ENCODE peak calls at places on chromosome 9, in nine cellular contexts. C is lower lobe of right lung, I is RWPE2, N is transverse colon, Y is AG04450, L is dorsolateral prefrontal cortex, J is HepG2, Z is fibroblast of mammary gland, S is uterus. A is an unnamed sample.

GRCh38 chr9:127574089-127574921 is 37.8 kb upstream of the STXBP1 start:
- DNase-seq in S (no peak), N (peak; percentile 78), C (peak; percentile 73), Z (peak; percentile 51), L (no peak), Y (no peak), I (peak; percentile 83), J (no peak), A (peak; percentile 90)

GRCh38 chr9:126471084-126471611 is 142.6 kb upstream of the LMX1B start:
- DNase-seq in Y (no peak), Z (peak; percentile 10), N (peak; percentile 77), C (peak; percentile 87), I (no peak), S (no peak), J (no peak), L (no peak), A (no peak)

GRCh38 chr9:83140061-83140460 is 77.1 kb upstream of the RASEF start:
- DNase-seq in Z (no peak), C (no peak), J (no peak), Y (no peak), I (no peak), S (no peak), N (no peak), L (no peak), A (peak; percentile 6)

GRCh38 chr9:110672873-110673508 is 4.4 kb downstream of the MUSK start:
- DNase-seq in Y (no peak), J (no peak), C (no peak), I (no peak), L (no peak), S (no peak), Z (no peak), N (no peak), A (no peak)

GRCh38 chr9:127917603-127918002 is 762 bp upstream of the ST6GALNAC4 start:
- DNase-seq in L (no peak), C (peak; percentile 60), I (no peak), Z (no peak), S (no peak), N (peak; percentile 40), J (no peak), Y (no peak), A (no peak)

GRCh38 chr9:131631254-131631653 is 85.9 kb downstream of the PRRT1B start:
- DNase-seq in L (no peak), Y (no peak), C (no peak), Z (no peak), S (no peak), I (no peak), J (no peak), N (no peak), A (no peak)

GRCh38 chr9:30382271-30382670 is 2002.2 kb upstream of the ACO1 start:
- DNase-seq in Y (no peak), C (no peak), N (no peak), L (no peak), S (no peak), Z (peak; percentile 0), J (no peak), I (no peak), A (peak; percentile 57)

GRCh38 chr9:97388721-97389238 is 23.1 kb upstream of the TDRD7 start:
- DNase-seq in C (no peak), S (no peak), Z (no peak), I (no peak), N (no peak), Y (no peak), L (no peak), J (no peak), A (no peak)

GRCh38 chr9:129242971-129243561 is 65.0 kb upstream of the IER5L start:
- DNase-seq in N (no peak), I (peak; percentile 46), C (peak; percentile 36), S (peak; percentile 65), L (no peak), J (no peak), Z (peak; percentile 83), Y (no peak), A (no peak)

GRCh38 chr9:114499528-114499927 is 5.7 kb downstream of the WHRN start:
- DNase-seq in S (no peak), I (no peak), C (no peak), N (no peak), Y (no peak), J (no peak), Z (no peak), L (no peak), A (peak; percentile 23)

GRCh38 chr9:131310833-131311554 is 21.5 kb downstream of the PLPP7 start:
- DNase-seq in Y (no peak), J (no peak), N (peak; percentile 29), I (no peak), L (no peak), S (no peak), C (no peak), Z (no peak), A (no peak)

DNA sequence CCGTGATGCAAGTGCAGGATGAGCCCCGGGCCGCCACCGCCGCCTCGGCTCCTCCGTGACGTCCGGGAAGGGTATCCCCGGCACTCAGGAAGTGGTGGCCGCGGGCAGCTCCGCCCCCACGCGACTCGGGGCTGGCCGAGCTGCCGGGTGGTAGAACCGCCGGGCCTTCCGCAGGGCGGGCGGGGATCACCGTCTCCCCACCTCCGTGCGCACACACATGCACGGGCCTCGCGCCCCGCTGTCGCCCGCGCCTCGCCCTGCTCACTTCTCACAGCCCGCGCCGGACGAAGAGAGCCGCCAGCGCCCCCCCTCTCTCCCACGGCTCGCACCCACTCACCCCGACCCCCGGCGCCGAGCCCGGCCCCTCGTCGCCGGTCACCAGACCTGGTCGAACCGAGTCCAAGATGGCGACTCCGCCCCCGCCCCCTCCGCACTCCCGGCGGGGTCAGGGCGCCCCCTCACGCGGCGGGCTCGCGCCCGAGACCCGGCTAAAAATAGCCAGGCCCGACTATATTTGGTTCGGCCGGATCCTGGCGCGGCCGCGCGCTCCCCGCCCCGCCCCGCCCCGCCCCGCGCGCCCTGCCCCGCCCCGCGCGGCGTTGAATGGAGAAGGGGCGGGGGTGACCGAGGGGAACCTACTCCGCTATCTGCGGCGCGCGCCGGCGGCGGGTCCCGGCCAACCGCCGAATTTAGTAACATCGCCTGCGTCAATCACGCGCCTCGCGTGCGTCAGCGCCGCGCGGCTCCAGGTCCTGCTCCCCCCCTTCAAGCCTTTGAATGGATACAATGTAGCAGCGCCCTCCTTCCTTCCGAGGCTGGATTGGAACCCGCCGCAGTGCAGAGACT is 2.0 kb upstream of the NR4A3 start:
- DNase-seq in S (peak; percentile 94), N (peak; percentile 92), Y (peak; percentile 87), I (peak; percentile 92), Z (peak; percentile 95), L (peak; percentile 93), C (peak; percentile 95), J (peak; percentile 81), A (peak; percentile 89)
- TF ChIP-seq CTCF in S (no peak), N (no peak), Y (no peak), I (peak; percentile 37), Z (no peak), L (peak; percentile 42), C (no peak), J (peak; percentile 31), A (peak; percentile 10)

DNA sequence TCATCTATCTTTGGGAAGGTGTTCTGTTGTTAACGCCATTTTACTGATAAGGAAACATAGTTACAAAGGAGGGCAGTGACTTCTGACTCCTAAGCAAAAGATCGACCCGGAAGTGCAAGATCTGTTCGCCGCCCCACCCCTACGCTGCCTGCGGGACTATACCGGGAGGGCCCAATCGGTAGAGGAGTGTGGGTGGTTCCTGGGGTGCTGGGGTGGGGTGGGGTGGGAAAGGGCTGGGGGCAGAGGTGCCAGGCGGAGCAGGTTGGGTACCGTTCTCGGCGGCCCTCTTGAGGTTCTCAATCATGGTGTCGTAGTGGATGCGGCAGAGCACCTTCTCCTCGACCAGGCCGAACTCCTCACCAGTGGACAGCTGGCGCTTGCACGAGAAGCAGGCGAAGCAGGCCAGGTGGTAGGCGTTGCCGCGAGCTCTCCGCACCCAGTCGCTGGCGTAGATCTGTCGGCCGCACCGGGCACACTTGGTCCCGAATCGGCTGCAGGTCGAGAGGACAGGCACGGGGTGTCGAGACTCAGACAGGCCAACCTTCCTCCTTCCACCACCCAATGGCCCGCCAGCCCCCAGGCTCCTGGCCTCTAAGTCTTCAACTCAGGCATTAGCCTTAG is 11.8 kb downstream of the LHX6 start:
- DNase-seq in J (no peak), Y (no peak), L (no peak), I (no peak), N (no peak), S (no peak), C (no peak), Z (no peak), A (no peak)
- H3K4me3 ChIP-seq in J (no peak overlapping the region), Y (no peak overlapping the region), L (no peak overlapping the region), I (no peak overlapping the region), N (no peak overlapping the region), S (no peak overlapping the region), C (no peak overlapping the region), Z (no peak overlapping the region), A (no peak overlapping the region)

GRCh38 chr9:75333624-75334023 is 245.3 kb downstream of the OSTF1 start:
- DNase-seq in L (no peak), Z (no peak), I (no peak), Y (no peak), S (no peak), J (no peak), C (no peak), N (no peak), A (no peak)
- TF ChIP-seq CTCF in L (peak; percentile 23), Z (no peak), I (no peak), Y (no peak), S (peak; percentile 32), J (peak; percentile 4), C (peak; percentile 42), N (peak; percentile 18), A (peak; percentile 5)

GRCh38 chr9:93948456-93949072 is 6.6 kb downstream of the BARX1 start:
- DNase-seq in C (no peak), I (no peak), Y (no peak), Z (no peak), S (no peak), N (no peak), L (no peak), J (no peak), A (no peak)

GRCh38 chr9:93950619-93951601 is 4.2 kb downstream of the BARX1 start:
- DNase-seq in Y (no peak), C (no peak), S (no peak), N (peak; percentile 36), I (no peak), Z (no peak), L (no peak), J (no peak), A (peak; percentile 22)

GRCh38 chr9:93949694-93950449 is 5.3 kb downstream of the BARX1 start:
- DNase-seq in I (no peak), S (no peak), N (no peak), Z (peak; percentile 26), Y (no peak), C (no peak), J (no peak), L (no peak), A (peak; percentile 32)

GRCh38 chr9:93947409-93948070 is 7.6 kb downstream of the BARX1 start:
- DNase-seq in L (no peak), S (no peak), C (no peak), N (no peak), J (no peak), I (no peak), Y (no peak), Z (no peak), A (no peak)

DNA sequence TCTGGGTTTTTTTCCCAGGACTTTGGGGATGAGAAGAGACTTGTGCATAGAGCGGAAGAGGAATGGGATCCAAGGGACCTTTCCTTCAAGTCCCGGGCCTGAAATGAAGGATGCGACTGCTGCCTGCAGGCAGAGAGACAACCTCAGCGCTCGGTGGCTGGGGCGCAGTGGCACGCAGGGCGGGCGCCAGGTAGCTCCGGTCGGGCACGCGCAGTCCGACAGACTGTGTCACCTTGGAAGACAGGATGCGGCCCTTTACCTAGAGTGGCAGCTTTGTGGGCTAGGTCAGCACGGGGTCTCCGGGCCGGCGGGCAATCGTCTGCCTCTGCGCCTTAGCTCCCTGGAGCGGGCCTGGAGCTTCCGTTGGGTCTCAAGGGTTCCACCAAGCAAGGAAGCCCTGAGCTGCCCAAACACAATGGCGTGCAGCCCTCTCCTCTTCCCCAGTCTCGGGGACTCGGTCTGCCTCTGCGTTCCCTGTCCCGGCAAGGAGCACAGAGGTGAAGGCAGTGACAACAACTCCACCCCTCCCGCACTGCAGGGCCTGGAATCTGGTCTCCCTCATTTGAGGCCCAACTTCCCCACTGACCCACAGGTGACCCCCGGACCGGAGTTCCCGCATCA is 6.0 kb downstream of the BARX1 start:
- DNase-seq in N (no peak), I (no peak), J (no peak), Y (no peak), C (no peak), L (no peak), S (no peak), Z (no peak), A (no peak)
- H3K4me3 ChIP-seq in N (no peak overlapping the region), I (no peak overlapping the region), J (no peak overlapping the region), Y (no peak overlapping the region), C (no peak overlapping the region), L (no peak overlapping the region), S (no peak overlapping the region), Z (no peak overlapping the region), A (no peak overlapping the region)